ENCODE peak calls at places on chromosomes 6 and 20, in five cellular contexts. One of them, this sample, is unnamed.

GRCh38 chr6:12490904-12491571 is 200.9 kb downstream of the EDN1 start:
- DNase-seq in A549: no peak
- DNase-seq in RWPE1: peak
- DNase-seq in osteocyte: no peak
- DNase-seq in activated B cell treated with CpG ODN at 0.5 μM for 24 hours: no peak
- DNase-seq in this sample: no peak

GRCh38 chr6:81614292-81614691 is 138.2 kb downstream of the TENT5A start:
- DNase-seq in A549: no peak
- DNase-seq in RWPE1: no peak
- DNase-seq in osteocyte: no peak
- DNase-seq in activated B cell treated with CpG ODN at 0.5 μM for 24 hours: no peak
- DNase-seq in this sample: no peak

GRCh38 chr6:138736640-138737039 is 36.9 kb upstream of the CCDC28A start:
- DNase-seq in A549: no peak
- DNase-seq in RWPE1: no peak
- DNase-seq in osteocyte: no peak
- DNase-seq in activated B cell treated with CpG ODN at 0.5 μM for 24 hours: no peak
- DNase-seq in this sample: no peak

GRCh38 chr20:2224246-2224645 is 71.6 kb upstream of the TGM3 start:
- DNase-seq in A549: no peak
- DNase-seq in RWPE1: no peak
- DNase-seq in osteocyte: no peak
- DNase-seq in activated B cell treated with CpG ODN at 0.5 μM for 24 hours: no peak
- DNase-seq in this sample: no peak

GRCh38 chr6:46419576-46420002 is 71.7 kb downstream of the RCAN2 start:
- DNase-seq in A549: peak
- DNase-seq in RWPE1: peak
- DNase-seq in osteocyte: no peak
- DNase-seq in activated B cell treated with CpG ODN at 0.5 μM for 24 hours: no peak
- DNase-seq in this sample: no peak

GRCh38 chr6:8821921-8822512 is 386.7 kb upstream of the SLC35B3 start:
- DNase-seq in A549: no peak
- DNase-seq in RWPE1: no peak
- DNase-seq in osteocyte: no peak
- DNase-seq in activated B cell treated with CpG ODN at 0.5 μM for 24 hours: no peak
- DNase-seq in this sample: no peak

GRCh38 chr20:4767084-4767483 is 45.4 kb downstream of the PRND start:
- DNase-seq in A549: no peak
- DNase-seq in RWPE1: no peak
- DNase-seq in osteocyte: no peak
- DNase-seq in activated B cell treated with CpG ODN at 0.5 μM for 24 hours: no peak
- DNase-seq in this sample: no peak

GRCh38 chr6:32562931-32563330 is 26.7 kb downstream of the HLA-DRB1 start:
- DNase-seq in A549: no peak
- DNase-seq in RWPE1: no peak
- DNase-seq in osteocyte: no peak
- DNase-seq in activated B cell treated with CpG ODN at 0.5 μM for 24 hours: no peak
- DNase-seq in this sample: no peak

GRCh38 chr6:2749972-2750600 is 636 bp downstream of the MYLK4 start:
- DNase-seq in A549: peak
- DNase-seq in RWPE1: peak
- DNase-seq in osteocyte: no peak
- DNase-seq in activated B cell treated with CpG ODN at 0.5 μM for 24 hours: peak
- DNase-seq in this sample: peak

GRCh38 chr20:13017235-13017634 is 8.5 kb downstream of the SPTLC3 start:
- DNase-seq in A549: no peak
- DNase-seq in RWPE1: no peak
- DNase-seq in osteocyte: no peak
- DNase-seq in activated B cell treated with CpG ODN at 0.5 μM for 24 hours: no peak
- DNase-seq in this sample: no peak

GRCh38 chr6:21587182-21587924 is 6.2 kb upstream of the SOX4 start:
- DNase-seq in A549: peak
- DNase-seq in RWPE1: peak
- DNase-seq in osteocyte: no peak
- DNase-seq in activated B cell treated with CpG ODN at 0.5 μM for 24 hours: peak
- DNase-seq in this sample: peak

GRCh38 chr6:52423448-52423847 is 3.3 kb downstream of the EFHC1 start:
- DNase-seq in A549: no peak
- DNase-seq in RWPE1: no peak
- DNase-seq in osteocyte: no peak
- DNase-seq in activated B cell treated with CpG ODN at 0.5 μM for 24 hours: no peak
- DNase-seq in this sample: no peak

GRCh38 chr6:132487762-132488161 is 25.2 kb downstream of the STX7 start:
- DNase-seq in A549: no peak
- DNase-seq in RWPE1: no peak
- DNase-seq in osteocyte: no peak
- DNase-seq in activated B cell treated with CpG ODN at 0.5 μM for 24 hours: no peak
- DNase-seq in this sample: no peak

GRCh38 chr6:11650297-11650696 is 112.7 kb downstream of the TMEM170B start:
- DNase-seq in A549: no peak
- DNase-seq in RWPE1: no peak
- DNase-seq in osteocyte: peak
- DNase-seq in activated B cell treated with CpG ODN at 0.5 μM for 24 hours: no peak
- DNase-seq in this sample: no peak

GRCh38 chr6:3997144-3997770 is 81.7 kb downstream of the FAM217A start:
- DNase-seq in A549: no peak
- DNase-seq in RWPE1: no peak
- DNase-seq in osteocyte: no peak
- DNase-seq in activated B cell treated with CpG ODN at 0.5 μM for 24 hours: no peak
- DNase-seq in this sample: no peak

GRCh38 chr6:2900821-2901644 is 2.1 kb downstream of the SERPINB9 start:
- DNase-seq in A549: no peak
- DNase-seq in RWPE1: no peak
- DNase-seq in osteocyte: peak
- DNase-seq in activated B cell treated with CpG ODN at 0.5 μM for 24 hours: no peak
- DNase-seq in this sample: no peak

GRCh38 chr6:12286381-12287132 is 3.6 kb upstream of the EDN1 start:
- DNase-seq in A549: no peak
- DNase-seq in RWPE1: no peak
- DNase-seq in osteocyte: no peak
- DNase-seq in activated B cell treated with CpG ODN at 0.5 μM for 24 hours: no peak
- DNase-seq in this sample: no peak

GRCh38 chr6:106799008-106799952 is 169.9 kb downstream of the QRSL1 start:
- DNase-seq in A549: peak
- DNase-seq in RWPE1: peak
- DNase-seq in osteocyte: no peak
- DNase-seq in activated B cell treated with CpG ODN at 0.5 μM for 24 hours: no peak
- DNase-seq in this sample: no peak

GRCh38 chr6:56450882-56451739 is 191.6 kb downstream of the DST start:
- DNase-seq in A549: no peak
- DNase-seq in RWPE1: no peak
- DNase-seq in osteocyte: no peak
- DNase-seq in activated B cell treated with CpG ODN at 0.5 μM for 24 hours: no peak
- DNase-seq in this sample: no peak

GRCh38 chr6:137970368-137970767 is 103.3 kb downstream of the TNFAIP3 start:
- DNase-seq in A549: no peak
- DNase-seq in RWPE1: no peak
- DNase-seq in osteocyte: no peak
- DNase-seq in activated B cell treated with CpG ODN at 0.5 μM for 24 hours: no peak
- DNase-seq in this sample: no peak

GRCh38 chr6:1031671-1032070 is 280.2 kb upstream of the FOXQ1 start:
- DNase-seq in A549: no peak
- DNase-seq in RWPE1: no peak
- DNase-seq in osteocyte: no peak
- DNase-seq in activated B cell treated with CpG ODN at 0.5 μM for 24 hours: no peak
- DNase-seq in this sample: no peak

GRCh38 chr6:141202641-141203040 is 930.1 kb upstream of the GJE1 start:
- DNase-seq in A549: no peak
- DNase-seq in RWPE1: no peak
- DNase-seq in osteocyte: no peak
- DNase-seq in activated B cell treated with CpG ODN at 0.5 μM for 24 hours: no peak
- DNase-seq in this sample: no peak

GRCh38 chr6:16854986-16855385 is 93.7 kb upstream of the ATXN1 start:
- DNase-seq in A549: no peak
- DNase-seq in RWPE1: no peak
- DNase-seq in osteocyte: no peak
- DNase-seq in activated B cell treated with CpG ODN at 0.5 μM for 24 hours: no peak
- DNase-seq in this sample: no peak

GRCh38 chr20:22575737-22576136 is 8.6 kb downstream of the FOXA2 start:
- DNase-seq in A549: no peak
- DNase-seq in RWPE1: no peak
- DNase-seq in osteocyte: no peak
- DNase-seq in activated B cell treated with CpG ODN at 0.5 μM for 24 hours: no peak
- DNase-seq in this sample: no peak

GRCh38 chr20:57399587-57400261 is 8.5 kb downstream of the RBM38 start:
- DNase-seq in A549: no peak
- DNase-seq in RWPE1: no peak
- DNase-seq in osteocyte: no peak
- DNase-seq in activated B cell treated with CpG ODN at 0.5 μM for 24 hours: peak
- DNase-seq in this sample: no peak

DNA sequence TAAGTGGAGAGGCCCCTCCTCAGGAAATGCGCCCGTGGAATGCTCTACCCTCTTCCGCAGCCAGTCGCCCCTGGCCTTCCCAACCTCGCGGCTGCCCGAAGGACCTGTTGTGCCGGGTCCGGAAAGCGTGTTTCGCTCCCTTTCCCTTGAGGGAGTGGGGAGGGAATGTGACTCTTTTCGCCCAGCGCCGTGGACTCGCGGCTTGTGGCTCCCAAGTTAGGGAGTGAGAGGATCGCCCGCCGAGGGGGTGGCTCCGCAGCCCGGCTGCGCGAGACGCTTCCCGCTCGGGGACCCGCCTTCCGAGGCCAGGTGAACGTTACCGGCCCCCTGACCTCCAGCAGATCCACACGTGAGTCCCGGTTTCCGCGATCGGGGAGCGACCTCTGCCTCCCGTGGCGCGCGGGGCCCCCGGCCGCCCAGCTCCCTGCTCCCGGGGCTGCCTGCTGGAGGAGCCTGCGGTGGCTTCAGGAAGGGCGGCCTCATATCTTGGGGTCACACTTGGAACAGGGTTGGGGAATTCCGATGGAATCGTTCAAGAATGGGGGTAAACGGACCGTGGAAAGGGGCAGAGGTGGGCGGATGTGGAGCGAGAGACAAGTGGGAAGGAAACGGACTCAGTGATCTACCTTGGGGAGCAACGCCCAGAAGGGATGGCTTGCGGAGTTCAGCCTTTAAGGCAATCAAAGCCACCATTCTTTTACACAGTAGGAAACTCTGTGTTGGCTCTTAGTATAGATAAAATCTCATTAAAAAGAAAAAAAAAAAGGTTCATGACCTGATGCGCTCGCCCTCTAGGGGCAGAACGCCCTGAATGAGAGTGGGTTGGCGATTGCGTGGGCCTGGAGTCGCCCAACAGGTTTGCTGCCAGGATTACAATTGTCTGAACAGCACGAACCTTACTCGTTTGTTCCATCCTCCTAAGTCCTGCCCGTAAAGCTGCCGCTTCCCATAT is 887 bp downstream of the TPD52L1 start:
- DNase-seq in A549: peak
- DNase-seq in RWPE1: peak
- DNase-seq in osteocyte: no peak
- DNase-seq in activated B cell treated with CpG ODN at 0.5 μM for 24 hours: no peak
- DNase-seq in this sample: no peak
- TF ChIP-seq CTCF in A549: peak
- TF ChIP-seq CTCF in RWPE1: peak
- TF ChIP-seq CTCF in osteocyte: peak
- TF ChIP-seq CTCF in activated B cell treated with CpG ODN at 0.5 μM for 24 hours: no peak
- TF ChIP-seq CTCF in this sample: peak

DNA sequence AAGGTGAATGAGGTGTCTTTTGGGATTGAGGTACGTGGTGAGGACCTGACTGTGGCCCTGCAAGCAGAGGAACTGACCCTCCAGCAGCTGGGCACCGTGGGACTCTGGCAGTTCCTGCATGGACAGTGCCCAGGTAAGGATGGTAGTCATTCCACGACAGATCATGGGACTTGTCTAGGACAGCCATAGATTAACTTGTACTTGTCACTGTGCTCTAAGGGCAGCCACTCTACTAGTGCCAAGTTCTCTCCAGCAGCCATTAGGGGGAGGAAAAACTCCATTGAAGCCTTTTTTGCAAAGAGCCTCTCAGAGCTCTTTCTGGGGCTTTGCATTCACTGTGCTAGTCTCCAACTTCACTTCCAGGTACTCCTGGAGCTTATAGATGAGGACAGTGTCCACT is 20.4 kb downstream of the TAF11 start:
- DNase-seq in A549: no peak
- DNase-seq in RWPE1: no peak
- DNase-seq in osteocyte: no peak
- DNase-seq in activated B cell treated with CpG ODN at 0.5 μM for 24 hours: no peak
- DNase-seq in this sample: no peak
- TF ChIP-seq CTCF in A549: no peak
- TF ChIP-seq CTCF in RWPE1: no peak
- TF ChIP-seq CTCF in osteocyte: no peak
- TF ChIP-seq CTCF in activated B cell treated with CpG ODN at 0.5 μM for 24 hours: no peak
- TF ChIP-seq CTCF in this sample: no peak

GRCh38 chr20:35563834-35564233 is 22.0 kb downstream of the ERGIC3 start:
- DNase-seq in A549: no peak
- DNase-seq in RWPE1: no peak
- DNase-seq in osteocyte: no peak
- DNase-seq in activated B cell treated with CpG ODN at 0.5 μM for 24 hours: no peak
- DNase-seq in this sample: no peak

GRCh38 chr20:35572838-35573237 is 31.0 kb downstream of the ERGIC3 start:
- DNase-seq in A549: no peak
- DNase-seq in RWPE1: no peak
- DNase-seq in osteocyte: no peak
- DNase-seq in activated B cell treated with CpG ODN at 0.5 μM for 24 hours: no peak
- DNase-seq in this sample: no peak

GRCh38 chr20:35564905-35565304 is 23.0 kb downstream of the ERGIC3 start:
- DNase-seq in A549: no peak
- DNase-seq in RWPE1: no peak
- DNase-seq in osteocyte: no peak
- DNase-seq in activated B cell treated with CpG ODN at 0.5 μM for 24 hours: no peak
- DNase-seq in this sample: no peak

GRCh38 chr20:35571566-35571965 is 29.7 kb downstream of the ERGIC3 start:
- DNase-seq in A549: no peak
- DNase-seq in RWPE1: no peak
- DNase-seq in osteocyte: no peak
- DNase-seq in activated B cell treated with CpG ODN at 0.5 μM for 24 hours: no peak
- DNase-seq in this sample: no peak

GRCh38 chr20:35568645-35569044 is 26.8 kb downstream of the ERGIC3 start:
- DNase-seq in A549: peak
- DNase-seq in RWPE1: peak
- DNase-seq in osteocyte: no peak
- DNase-seq in activated B cell treated with CpG ODN at 0.5 μM for 24 hours: no peak
- DNase-seq in this sample: no peak
- TF ChIP-seq CTCF in A549: peak
- TF ChIP-seq CTCF in RWPE1: peak
- TF ChIP-seq CTCF in osteocyte: peak
- TF ChIP-seq CTCF in activated B cell treated with CpG ODN at 0.5 μM for 24 hours: no peak
- TF ChIP-seq CTCF in this sample: no peak

DNA sequence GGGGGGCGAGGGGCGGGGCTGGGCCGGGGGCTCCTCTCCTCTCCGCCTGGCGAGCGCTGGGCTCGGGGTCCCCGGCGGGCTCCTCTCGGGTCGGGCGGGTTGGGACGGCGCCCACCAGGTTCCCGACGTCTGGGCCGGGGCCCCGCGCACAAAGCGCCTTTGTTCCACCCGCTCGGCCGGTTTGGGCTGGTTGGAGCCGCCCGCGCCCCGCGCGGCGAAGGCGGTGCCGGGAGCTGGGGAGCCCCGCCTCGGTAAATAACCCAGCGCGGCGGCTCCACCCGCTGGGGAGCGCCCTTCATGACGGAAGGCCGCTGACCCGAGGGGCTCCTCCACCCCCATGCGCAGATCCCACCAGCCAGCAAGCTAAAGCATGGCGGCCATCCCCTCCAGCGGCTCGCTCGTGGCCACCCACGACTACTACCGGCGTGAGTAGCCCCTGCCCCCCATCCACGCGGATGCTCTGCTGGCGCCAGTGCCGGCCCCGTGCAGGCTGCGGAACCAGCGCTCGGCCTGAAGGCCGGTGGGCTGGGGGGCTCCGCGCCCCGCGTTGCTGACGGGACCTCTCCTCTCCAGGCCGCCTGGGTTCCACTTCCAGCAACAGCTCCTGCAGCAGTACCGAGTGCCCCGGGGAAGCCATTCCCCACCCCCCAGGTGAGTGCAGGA is 505 bp downstream of the PPDPF start:
- DNase-seq in A549: peak
- DNase-seq in RWPE1: peak
- DNase-seq in osteocyte: no peak
- DNase-seq in activated B cell treated with CpG ODN at 0.5 μM for 24 hours: peak
- DNase-seq in this sample: peak
- TF ChIP-seq CTCF in A549: no peak
- TF ChIP-seq CTCF in RWPE1: no peak
- TF ChIP-seq CTCF in osteocyte: no peak
- TF ChIP-seq CTCF in activated B cell treated with CpG ODN at 0.5 μM for 24 hours: no peak
- TF ChIP-seq CTCF in this sample: no peak

This sample was measured in natural killer cell.